ENCODE peak calls at places on chromosomes 13 and 19, in four cellular contexts. One of them, this sample, is unnamed.

GRCh38 chr19:3210347-3211017 is 14.0 kb upstream of the CELF5 start:
- DNase-seq in GM20000: peak
- DNase-seq in fibroblast of mammary gland: peak
- DNase-seq in fibroblast of the aortic adventitia: peak
- DNase-seq in this sample: peak

GRCh38 chr13:48950507-48950886 is 25.2 kb upstream of the FNDC3A start:
- DNase-seq in GM20000: no peak
- DNase-seq in fibroblast of mammary gland: peak
- DNase-seq in fibroblast of the aortic adventitia: peak
- DNase-seq in this sample: no peak

GRCh38 chr13:100597253-100597652 is 8.7 kb upstream of the GGACT start:
- DNase-seq in GM20000: no peak
- DNase-seq in fibroblast of mammary gland: peak
- DNase-seq in fibroblast of the aortic adventitia: no peak
- DNase-seq in this sample: no peak

GRCh38 chr19:11137542-11138384 is 17.8 kb downstream of the SPC24 start:
- DNase-seq in GM20000: peak
- DNase-seq in fibroblast of mammary gland: peak
- DNase-seq in fibroblast of the aortic adventitia: peak
- DNase-seq in this sample: peak

GRCh38 chr13:29922896-29923295 is 72.5 kb upstream of the UBL3 start:
- DNase-seq in GM20000: no peak
- DNase-seq in fibroblast of mammary gland: peak
- DNase-seq in fibroblast of the aortic adventitia: peak
- DNase-seq in this sample: no peak

GRCh38 chr13:48942131-48942530 is 33.6 kb upstream of the FNDC3A start:
- DNase-seq in GM20000: no peak
- DNase-seq in fibroblast of mammary gland: peak
- DNase-seq in fibroblast of the aortic adventitia: peak
- DNase-seq in this sample: no peak

GRCh38 chr19:41774515-41774980 is 19.2 kb downstream of the CEACAM6 start:
- DNase-seq in GM20000: no peak
- DNase-seq in fibroblast of mammary gland: no peak
- DNase-seq in fibroblast of the aortic adventitia: no peak
- DNase-seq in this sample: no peak

GRCh38 chr19:9863759-9864158 is 28.6 kb downstream of the PIN1 start:
- DNase-seq in GM20000: no peak
- DNase-seq in fibroblast of mammary gland: no peak
- DNase-seq in fibroblast of the aortic adventitia: no peak
- DNase-seq in this sample: no peak

GRCh38 chr19:998064-998463 is 2.2 kb upstream of the GRIN3B start:
- DNase-seq in GM20000: no peak
- DNase-seq in fibroblast of mammary gland: no peak
- DNase-seq in fibroblast of the aortic adventitia: no peak
- DNase-seq in this sample: no peak

GRCh38 chr19:13633109-13633508 is 126.8 kb upstream of the CACNA1A start:
- DNase-seq in GM20000: no peak
- DNase-seq in fibroblast of mammary gland: peak
- DNase-seq in fibroblast of the aortic adventitia: peak
- DNase-seq in this sample: no peak

GRCh38 chr19:860481-861098 is 1.1 kb downstream of the CFD start:
- DNase-seq in GM20000: peak
- DNase-seq in fibroblast of mammary gland: peak
- DNase-seq in fibroblast of the aortic adventitia: peak
- DNase-seq in this sample: peak

GRCh38 chr13:82791035-82791434 is 1091.2 kb downstream of the SLITRK1 start:
- DNase-seq in GM20000: no peak
- DNase-seq in fibroblast of mammary gland: no peak
- DNase-seq in fibroblast of the aortic adventitia: no peak
- DNase-seq in this sample: no peak

GRCh38 chr13:97321101-97321500 is 99.0 kb downstream of the MBNL2 start:
- DNase-seq in GM20000: no peak
- DNase-seq in fibroblast of mammary gland: no peak
- DNase-seq in fibroblast of the aortic adventitia: no peak
- DNase-seq in this sample: no peak

GRCh38 chr13:113421673-113422270 is 31.5 kb downstream of the ADPRHL1 start:
- DNase-seq in GM20000: no peak
- DNase-seq in fibroblast of mammary gland: peak
- DNase-seq in fibroblast of the aortic adventitia: peak
- DNase-seq in this sample: no peak

GRCh38 chr13:72960114-72960513 is 98.7 kb upstream of the KLF5 start:
- DNase-seq in GM20000: no peak
- DNase-seq in fibroblast of mammary gland: no peak
- DNase-seq in fibroblast of the aortic adventitia: no peak
- DNase-seq in this sample: no peak

GRCh38 chr13:45162194-45162593 is 38.7 kb downstream of the KCTD4 start:
- DNase-seq in GM20000: no peak
- DNase-seq in fibroblast of mammary gland: peak
- DNase-seq in fibroblast of the aortic adventitia: peak
- DNase-seq in this sample: no peak

GRCh38 chr13:61142506-61142905 is 273.1 kb downstream of the PCDH20 start:
- DNase-seq in GM20000: no peak
- DNase-seq in fibroblast of mammary gland: no peak
- DNase-seq in fibroblast of the aortic adventitia: no peak
- DNase-seq in this sample: no peak

GRCh38 chr13:51453959-51454703 is 1.3 kb upstream of the INTS6 start:
- DNase-seq in GM20000: peak
- DNase-seq in fibroblast of mammary gland: peak
- DNase-seq in fibroblast of the aortic adventitia: peak
- DNase-seq in this sample: peak

GRCh38 chr19:44635581-44636438 is 7.9 kb upstream of the PVR start:
- DNase-seq in GM20000: no peak
- DNase-seq in fibroblast of mammary gland: peak
- DNase-seq in fibroblast of the aortic adventitia: peak
- DNase-seq in this sample: no peak

GRCh38 chr19:42471554-42472249 is 29.0 kb upstream of the CXCL17 start:
- DNase-seq in GM20000: no peak
- DNase-seq in fibroblast of mammary gland: peak
- DNase-seq in fibroblast of the aortic adventitia: no peak
- DNase-seq in this sample: peak

GRCh38 chr19:13974073-13974472 is 21.8 kb downstream of the DCAF15 start:
- DNase-seq in GM20000: no peak
- DNase-seq in fibroblast of mammary gland: no peak
- DNase-seq in fibroblast of the aortic adventitia: no peak
- DNase-seq in this sample: peak

GRCh38 chr13:89812856-89813255 is 1534.6 kb upstream of the MIR17HG start:
- DNase-seq in GM20000: no peak
- DNase-seq in fibroblast of mammary gland: no peak
- DNase-seq in fibroblast of the aortic adventitia: no peak
- DNase-seq in this sample: no peak

GRCh38 chr13:43122706-43123268 is 99.4 kb downstream of the DNAJC15 start:
- DNase-seq in GM20000: no peak
- DNase-seq in fibroblast of mammary gland: no peak
- DNase-seq in fibroblast of the aortic adventitia: no peak
- DNase-seq in this sample: no peak

GRCh38 chr13:76812971-76813691 is 73.1 kb downstream of the KCTD12 start:
- DNase-seq in GM20000: no peak
- DNase-seq in fibroblast of mammary gland: peak
- DNase-seq in fibroblast of the aortic adventitia: peak
- DNase-seq in this sample: no peak

GRCh38 chr13:99331881-99332293 is 24.7 kb upstream of the GPR183 start:
- DNase-seq in GM20000: peak
- DNase-seq in fibroblast of mammary gland: no peak
- DNase-seq in fibroblast of the aortic adventitia: no peak
- DNase-seq in this sample: peak

GRCh38 chr13:85287528-85287927 is 511.7 kb downstream of the SLITRK6 start:
- DNase-seq in GM20000: no peak
- DNase-seq in fibroblast of mammary gland: no peak
- DNase-seq in fibroblast of the aortic adventitia: no peak
- DNase-seq in this sample: peak

GRCh38 chr19:56119585-56119978 is 1.5 kb downstream of the ZNF787 start:
- DNase-seq in GM20000: no peak
- DNase-seq in fibroblast of mammary gland: peak
- DNase-seq in fibroblast of the aortic adventitia: peak
- DNase-seq in this sample: no peak

DNA sequence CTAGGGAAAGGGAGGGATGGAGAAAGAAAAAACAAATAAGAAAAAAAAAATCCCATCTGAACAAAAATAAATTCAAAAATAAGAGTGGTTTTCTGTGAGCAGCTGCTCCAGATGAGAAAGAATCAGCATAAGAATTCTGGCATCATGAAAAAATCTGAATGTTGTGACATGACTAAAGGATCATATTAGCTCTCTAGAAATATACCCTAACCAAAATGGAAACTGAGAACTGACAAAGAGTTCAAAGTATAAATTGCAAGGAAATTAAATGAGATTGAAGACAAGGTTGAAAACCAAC is 579.0 kb downstream of the UQCRFS1 start:
- DNase-seq in GM20000: no peak
- DNase-seq in fibroblast of mammary gland: no peak
- DNase-seq in fibroblast of the aortic adventitia: no peak
- DNase-seq in this sample: no peak
- TF ChIP-seq CTCF in GM20000: no peak
- TF ChIP-seq CTCF in fibroblast of mammary gland: no peak
- TF ChIP-seq CTCF in fibroblast of the aortic adventitia: no peak
- TF ChIP-seq CTCF in this sample: peak

GRCh38 chr13:86729206-86729605 is 930.0 kb upstream of the SLITRK6 start:
- DNase-seq in GM20000: no peak
- DNase-seq in fibroblast of mammary gland: no peak
- DNase-seq in fibroblast of the aortic adventitia: no peak
- DNase-seq in this sample: no peak

GRCh38 chr13:86725105-86725504 is 925.9 kb upstream of the SLITRK6 start:
- DNase-seq in GM20000: no peak
- DNase-seq in fibroblast of mammary gland: no peak
- DNase-seq in fibroblast of the aortic adventitia: no peak
- DNase-seq in this sample: no peak
- TF ChIP-seq CTCF in GM20000: no peak
- TF ChIP-seq CTCF in fibroblast of mammary gland: no peak
- TF ChIP-seq CTCF in fibroblast of the aortic adventitia: no peak
- TF ChIP-seq CTCF in this sample: peak

DNA sequence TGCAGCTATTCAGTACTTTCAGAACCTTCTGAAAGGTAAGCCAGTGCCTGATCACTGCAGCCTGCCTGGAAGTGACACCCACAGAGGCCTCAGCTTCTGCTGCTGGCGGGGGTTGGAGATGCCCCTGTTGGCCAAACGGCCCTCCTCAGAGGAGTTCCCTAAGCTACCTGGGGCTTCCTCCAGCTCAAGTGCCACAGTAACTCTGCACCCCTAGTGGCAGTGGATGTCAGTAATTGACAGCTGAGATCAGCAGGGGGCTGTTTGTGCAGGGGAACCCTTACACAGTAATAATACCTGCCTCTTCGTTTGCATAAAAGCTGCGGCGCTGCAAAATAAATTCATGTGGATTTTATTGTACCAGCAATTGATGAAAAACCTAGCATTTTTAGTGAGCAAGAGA is 28.9 kb downstream of the TDRD12 start:
- DNase-seq in GM20000: peak
- DNase-seq in fibroblast of mammary gland: no peak
- DNase-seq in fibroblast of the aortic adventitia: no peak
- DNase-seq in this sample: peak
- TF ChIP-seq CTCF in GM20000: peak
- TF ChIP-seq CTCF in fibroblast of mammary gland: no peak
- TF ChIP-seq CTCF in fibroblast of the aortic adventitia: no peak
- TF ChIP-seq CTCF in this sample: peak

GRCh38 chr19:52967772-52968171 is 5.1 kb upstream of the ZNF816 start:
- DNase-seq in GM20000: no peak
- DNase-seq in fibroblast of mammary gland: no peak
- DNase-seq in fibroblast of the aortic adventitia: no peak
- DNase-seq in this sample: no peak

GRCh38 chr19:52961981-52962380 is 700 bp downstream of the ZNF816 start:
- DNase-seq in GM20000: no peak
- DNase-seq in fibroblast of mammary gland: peak
- DNase-seq in fibroblast of the aortic adventitia: no peak
- DNase-seq in this sample: peak

GRCh38 chr19:52962394-52963228 is at the start of gene ZNF816:
- DNase-seq in GM20000: peak
- DNase-seq in fibroblast of mammary gland: peak
- DNase-seq in fibroblast of the aortic adventitia: peak
- DNase-seq in this sample: peak

GRCh38 chr19:52959613-52960295 is 2.9 kb downstream of the ZNF816 start:
- DNase-seq in GM20000: no peak
- DNase-seq in fibroblast of mammary gland: no peak
- DNase-seq in fibroblast of the aortic adventitia: no peak
- DNase-seq in this sample: no peak

DNA sequence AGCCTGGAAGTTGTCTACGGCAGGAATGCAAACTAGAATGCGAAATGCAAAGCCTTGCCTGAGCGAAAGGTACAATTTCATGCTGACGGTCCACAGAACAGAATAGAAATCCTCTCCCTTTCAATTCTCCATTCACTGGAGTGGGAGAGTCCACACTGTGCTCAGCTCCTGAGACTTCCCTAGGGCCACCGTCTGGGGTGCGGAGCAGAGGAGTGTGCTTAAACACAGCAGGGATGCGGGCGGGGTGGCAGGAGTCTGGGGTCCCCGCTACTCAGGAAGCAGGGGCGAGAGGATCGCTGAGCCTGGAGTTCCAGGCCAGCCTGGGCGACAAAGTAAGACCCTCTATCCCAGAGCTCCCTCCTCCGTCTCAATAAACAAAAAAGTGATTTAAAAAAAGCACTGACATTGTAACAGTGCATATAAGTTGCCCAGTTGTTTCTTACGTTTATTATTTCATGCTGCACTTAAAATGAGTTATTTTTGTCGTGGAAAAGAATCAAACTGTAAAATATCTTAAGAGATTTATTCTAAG is 614 bp upstream of the ZNF816 start:
- DNase-seq in GM20000: peak
- DNase-seq in fibroblast of mammary gland: no peak
- DNase-seq in fibroblast of the aortic adventitia: no peak
- DNase-seq in this sample: no peak
- TF ChIP-seq CTCF in GM20000: no peak
- TF ChIP-seq CTCF in fibroblast of mammary gland: no peak
- TF ChIP-seq CTCF in fibroblast of the aortic adventitia: no peak
- TF ChIP-seq CTCF in this sample: no peak

DNA sequence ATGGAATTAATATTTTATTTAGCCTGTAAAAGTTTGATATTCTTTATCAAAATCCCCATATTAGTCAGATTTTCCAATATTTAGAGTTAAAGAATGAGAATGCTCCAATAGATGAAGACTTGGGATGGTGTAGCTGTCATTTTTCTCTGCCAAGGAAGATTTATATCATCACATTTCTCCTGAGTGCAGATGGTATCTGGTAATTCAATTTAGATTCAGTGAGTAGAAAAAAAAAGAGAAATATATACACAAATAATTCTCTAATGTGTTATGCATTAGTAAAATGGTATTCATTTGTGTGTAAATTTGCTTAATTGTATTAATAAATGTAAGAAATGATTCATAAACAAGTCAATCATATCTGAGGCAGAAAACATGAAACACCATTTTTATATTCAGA is 1508.7 kb upstream of the PCDH20 start:
- DNase-seq in GM20000: no peak
- DNase-seq in fibroblast of mammary gland: no peak
- DNase-seq in fibroblast of the aortic adventitia: no peak
- DNase-seq in this sample: no peak
- TF ChIP-seq CTCF in GM20000: no peak
- TF ChIP-seq CTCF in fibroblast of mammary gland: no peak
- TF ChIP-seq CTCF in fibroblast of the aortic adventitia: no peak
- TF ChIP-seq CTCF in this sample: no peak

This sample was measured in OCI-LY7.